ENCODE peak calls at places on chromosomes 5 and 9, in six cellular contexts. One of them, this sample, is unnamed.

GRCh38 chr5:93705896-93706295 is 35.5 kb downstream of the POU5F2 start:
- DNase-seq in neuronal stem cell: no peak
- DNase-seq in IMR-90: peak; percentile 57
- DNase-seq in mesenchymal stem cell: no peak
- DNase-seq in H1: no peak
- DNase-seq in trophoblast cell: no peak
- DNase-seq in this sample: no peak

GRCh38 chr5:91146905-91147600 is 236.1 kb downstream of the ARRDC3 start:
- DNase-seq in neuronal stem cell: no peak
- DNase-seq in IMR-90: no peak
- DNase-seq in mesenchymal stem cell: no peak
- DNase-seq in H1: no peak
- DNase-seq in trophoblast cell: peak; percentile 76
- DNase-seq in this sample: no peak

GRCh38 chr9:95134457-95134881 is 183.0 kb downstream of the FANCC start:
- DNase-seq in neuronal stem cell: no peak
- DNase-seq in IMR-90: no peak
- DNase-seq in mesenchymal stem cell: no peak
- DNase-seq in H1: no peak
- DNase-seq in trophoblast cell: no peak
- DNase-seq in this sample: no peak

GRCh38 chr9:89435315-89435823 is 62.5 kb downstream of the SEMA4D start:
- DNase-seq in neuronal stem cell: peak; percentile 18
- DNase-seq in IMR-90: no peak
- DNase-seq in mesenchymal stem cell: no peak
- DNase-seq in H1: peak; percentile 82
- DNase-seq in trophoblast cell: peak; percentile 90
- DNase-seq in this sample: peak; percentile 94

GRCh38 chr9:111897831-111898144 is 1.2 kb downstream of the UGCG start:
- DNase-seq in neuronal stem cell: no peak
- DNase-seq in IMR-90: no peak
- DNase-seq in mesenchymal stem cell: no peak
- DNase-seq in H1: no peak
- DNase-seq in trophoblast cell: no peak
- DNase-seq in this sample: no peak

GRCh38 chr9:4435197-4435596 is 55.1 kb upstream of the SLC1A1 start:
- DNase-seq in neuronal stem cell: no peak
- DNase-seq in IMR-90: peak; percentile 23
- DNase-seq in mesenchymal stem cell: peak; percentile 81
- DNase-seq in H1: no peak
- DNase-seq in trophoblast cell: peak; percentile 36
- DNase-seq in this sample: no peak

GRCh38 chr9:135608294-135608998 is 30.9 kb downstream of the GLT6D1 start:
- DNase-seq in neuronal stem cell: no peak
- DNase-seq in IMR-90: no peak
- DNase-seq in mesenchymal stem cell: no peak
- DNase-seq in H1: no peak
- DNase-seq in trophoblast cell: no peak
- DNase-seq in this sample: no peak

GRCh38 chr5:159465604-159466003 is 135.3 kb upstream of the IL12B start:
- DNase-seq in neuronal stem cell: no peak
- DNase-seq in IMR-90: no peak
- DNase-seq in mesenchymal stem cell: no peak
- DNase-seq in H1: no peak
- DNase-seq in trophoblast cell: no peak
- DNase-seq in this sample: no peak

GRCh38 chr5:111296570-111296969 is 72.4 kb downstream of the CAMK4 start:
- DNase-seq in neuronal stem cell: no peak
- DNase-seq in IMR-90: no peak
- DNase-seq in mesenchymal stem cell: no peak
- DNase-seq in H1: no peak
- DNase-seq in trophoblast cell: no peak
- DNase-seq in this sample: no peak

GRCh38 chr9:98515506-98516204 is 193.1 kb downstream of the GABBR2 start:
- DNase-seq in neuronal stem cell: no peak
- DNase-seq in IMR-90: no peak
- DNase-seq in mesenchymal stem cell: no peak
- DNase-seq in H1: no peak
- DNase-seq in trophoblast cell: no peak
- DNase-seq in this sample: peak; percentile 12

GRCh38 chr9:121282309-121283071 is 14.5 kb downstream of the GSN start:
- DNase-seq in neuronal stem cell: no peak
- DNase-seq in IMR-90: peak; percentile 85
- DNase-seq in mesenchymal stem cell: peak; percentile 47
- DNase-seq in H1: no peak
- DNase-seq in trophoblast cell: peak; percentile 35
- DNase-seq in this sample: no peak

GRCh38 chr5:98599016-98599415 is 174.4 kb upstream of the RGMB start:
- DNase-seq in neuronal stem cell: no peak
- DNase-seq in IMR-90: peak; percentile 28
- DNase-seq in mesenchymal stem cell: no peak
- DNase-seq in H1: no peak
- DNase-seq in trophoblast cell: no peak
- DNase-seq in this sample: no peak

GRCh38 chr9:17004500-17004899 is 130.3 kb upstream of the CNTLN start:
- DNase-seq in neuronal stem cell: no peak
- DNase-seq in IMR-90: peak; percentile 49
- DNase-seq in mesenchymal stem cell: peak; percentile 68
- DNase-seq in H1: no peak
- DNase-seq in trophoblast cell: no peak
- DNase-seq in this sample: no peak

GRCh38 chr5:135266975-135267374 is 132.1 kb downstream of the MACROH2A1 start:
- DNase-seq in neuronal stem cell: no peak
- DNase-seq in IMR-90: peak; percentile 57
- DNase-seq in mesenchymal stem cell: peak; percentile 74
- DNase-seq in H1: no peak
- DNase-seq in trophoblast cell: no peak
- DNase-seq in this sample: no peak

GRCh38 chr5:179607449-179607931 is 16.0 kb downstream of the HNRNPH1 start:
- DNase-seq in neuronal stem cell: no peak
- DNase-seq in IMR-90: no peak
- DNase-seq in mesenchymal stem cell: no peak
- DNase-seq in H1: no peak
- DNase-seq in trophoblast cell: no peak
- DNase-seq in this sample: no peak

GRCh38 chr9:96186601-96187011 is 115.4 kb downstream of the HSD17B3 start:
- DNase-seq in neuronal stem cell: peak; percentile 61
- DNase-seq in IMR-90: no peak
- DNase-seq in mesenchymal stem cell: peak; percentile 43
- DNase-seq in H1: peak; percentile 39
- DNase-seq in trophoblast cell: peak; percentile 5
- DNase-seq in this sample: peak; percentile 78
- H3K9ac ChIP-seq in neuronal stem cell: no peak overlapping the region
- H3K9ac ChIP-seq in IMR-90: no peak overlapping the region
- H3K9ac ChIP-seq in mesenchymal stem cell: no peak overlapping the region
- H3K9ac ChIP-seq in H1: no peak overlapping the region
- H3K9ac ChIP-seq in trophoblast cell: no peak overlapping the region
- H3K9ac ChIP-seq in this sample: no peak overlapping the region

GRCh38 chr9:110112792-110113191 is 95.2 kb downstream of the C9orf152 start:
- DNase-seq in neuronal stem cell: no peak
- DNase-seq in IMR-90: no peak
- DNase-seq in mesenchymal stem cell: no peak
- DNase-seq in H1: no peak
- DNase-seq in trophoblast cell: no peak
- DNase-seq in this sample: no peak
- H3K27ac ChIP-seq in neuronal stem cell: no peak overlapping the region
- H3K27ac ChIP-seq in IMR-90: no peak overlapping the region
- H3K27ac ChIP-seq in mesenchymal stem cell: no peak overlapping the region
- H3K27ac ChIP-seq in H1: no peak overlapping the region
- H3K27ac ChIP-seq in trophoblast cell: no peak overlapping the region
- H3K27ac ChIP-seq in this sample: no peak overlapping the region

GRCh38 chr9:109168170-109168569 is 1.1 kb upstream of the FRRS1L start:
- DNase-seq in neuronal stem cell: no peak
- DNase-seq in IMR-90: no peak
- DNase-seq in mesenchymal stem cell: no peak
- DNase-seq in H1: no peak
- DNase-seq in trophoblast cell: no peak
- DNase-seq in this sample: no peak
- H3K14ac ChIP-seq in neuronal stem cell: no peak overlapping the region
- H3K14ac ChIP-seq in IMR-90: no peak overlapping the region
- H3K14ac ChIP-seq in mesenchymal stem cell: no peak overlapping the region
- H3K14ac ChIP-seq in H1: no peak overlapping the region
- H3K14ac ChIP-seq in trophoblast cell: no peak overlapping the region
- H3K14ac ChIP-seq in this sample: no peak overlapping the region

DNA sequence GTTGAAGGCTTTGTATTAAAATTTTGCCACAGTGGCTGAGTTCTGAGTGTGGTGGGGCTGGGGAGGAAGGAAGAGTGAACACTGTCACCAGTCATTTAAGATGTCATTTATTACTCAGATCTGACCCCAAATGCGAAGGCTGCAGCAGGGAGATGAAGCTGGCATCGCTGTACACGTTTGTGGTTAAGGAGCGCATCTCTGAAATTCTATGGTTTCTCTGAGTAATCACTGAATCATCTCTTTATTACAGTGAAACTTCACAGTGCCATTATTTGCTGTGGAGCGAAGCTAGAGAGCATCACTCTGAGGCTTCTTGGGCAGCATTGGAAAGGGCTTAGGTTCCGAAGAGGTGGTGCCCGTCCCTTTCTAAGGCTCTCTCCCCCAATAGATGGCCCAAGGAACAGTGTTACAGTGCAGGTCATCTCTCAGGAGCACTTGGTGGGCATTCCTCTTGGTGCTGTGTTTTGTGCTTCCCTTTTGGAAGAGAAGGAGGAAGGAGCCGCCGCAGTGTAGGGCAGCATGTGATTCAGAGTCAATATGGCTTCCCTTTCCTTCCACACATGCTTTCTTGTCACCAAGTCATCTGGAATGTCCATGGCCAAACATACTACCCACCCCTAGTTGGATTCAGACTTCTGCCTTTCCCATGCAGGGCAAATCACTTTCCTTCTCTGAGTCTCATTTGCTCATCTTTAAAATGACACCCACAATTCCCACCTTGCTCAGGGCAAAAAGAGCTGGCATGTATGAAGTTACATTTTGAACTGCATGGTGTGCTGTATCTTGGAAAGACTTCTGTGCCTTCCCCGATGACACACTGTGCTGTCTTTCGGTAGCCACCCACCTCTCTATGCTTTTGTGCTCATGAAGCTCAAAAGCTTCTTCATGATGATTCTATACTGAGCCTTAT is 9.3 kb upstream of the TEX48 start:
- DNase-seq in neuronal stem cell: no peak
- DNase-seq in IMR-90: peak; percentile 91
- DNase-seq in mesenchymal stem cell: peak; percentile 88
- DNase-seq in H1: no peak
- DNase-seq in trophoblast cell: no peak
- DNase-seq in this sample: no peak
- H3K9ac ChIP-seq in neuronal stem cell: no peak overlapping the region
- H3K9ac ChIP-seq in IMR-90: peak overlapping the region; percentile 4
- H3K9ac ChIP-seq in mesenchymal stem cell: peak overlapping the region; percentile 39
- H3K9ac ChIP-seq in H1: no peak overlapping the region
- H3K9ac ChIP-seq in trophoblast cell: no peak overlapping the region
- H3K9ac ChIP-seq in this sample: no peak overlapping the region

GRCh38 chr5:252546-252945 is 18.9 kb upstream of the PDCD6 start:
- DNase-seq in neuronal stem cell: no peak
- DNase-seq in IMR-90: no peak
- DNase-seq in mesenchymal stem cell: no peak
- DNase-seq in H1: no peak
- DNase-seq in trophoblast cell: no peak
- DNase-seq in this sample: no peak
- H3K27ac ChIP-seq in neuronal stem cell: no peak overlapping the region
- H3K27ac ChIP-seq in IMR-90: no peak overlapping the region
- H3K27ac ChIP-seq in mesenchymal stem cell: no peak overlapping the region
- H3K27ac ChIP-seq in H1: no peak overlapping the region
- H3K27ac ChIP-seq in trophoblast cell: no peak overlapping the region
- H3K27ac ChIP-seq in this sample: no peak overlapping the region

GRCh38 chr5:75338408-75338807 is 1.4 kb downstream of the HMGCR start:
- DNase-seq in neuronal stem cell: no peak
- DNase-seq in IMR-90: no peak
- DNase-seq in mesenchymal stem cell: peak; percentile 11
- DNase-seq in H1: no peak
- DNase-seq in trophoblast cell: no peak
- DNase-seq in this sample: no peak

GRCh38 chr5:75342836-75343235 is 5.8 kb downstream of the HMGCR start:
- DNase-seq in neuronal stem cell: no peak
- DNase-seq in IMR-90: peak; percentile 31
- DNase-seq in mesenchymal stem cell: no peak
- DNase-seq in H1: no peak
- DNase-seq in trophoblast cell: no peak
- DNase-seq in this sample: no peak

GRCh38 chr5:75341934-75342333 is 4.9 kb downstream of the HMGCR start:
- DNase-seq in neuronal stem cell: no peak
- DNase-seq in IMR-90: no peak
- DNase-seq in mesenchymal stem cell: peak; percentile 8
- DNase-seq in H1: no peak
- DNase-seq in trophoblast cell: no peak
- DNase-seq in this sample: no peak

GRCh38 chr5:75337366-75338021 is 474 bp downstream of the HMGCR start:
- DNase-seq in neuronal stem cell: no peak
- DNase-seq in IMR-90: no peak
- DNase-seq in mesenchymal stem cell: no peak
- DNase-seq in H1: no peak
- DNase-seq in trophoblast cell: peak; percentile 26
- DNase-seq in this sample: no peak

GRCh38 chr5:75340714-75341478 is 3.9 kb downstream of the HMGCR start:
- DNase-seq in neuronal stem cell: no peak
- DNase-seq in IMR-90: no peak
- DNase-seq in mesenchymal stem cell: peak; percentile 9
- DNase-seq in H1: no peak
- DNase-seq in trophoblast cell: peak; percentile 66
- DNase-seq in this sample: no peak
- H3K14ac ChIP-seq in neuronal stem cell: no peak overlapping the region
- H3K14ac ChIP-seq in IMR-90: no peak overlapping the region
- H3K14ac ChIP-seq in mesenchymal stem cell: no peak overlapping the region
- H3K14ac ChIP-seq in H1: no peak overlapping the region
- H3K14ac ChIP-seq in trophoblast cell: no peak overlapping the region
- H3K14ac ChIP-seq in this sample: no peak overlapping the region

GRCh38 chr9:14092344-14092743 is 221.6 kb downstream of the NFIB start:
- DNase-seq in neuronal stem cell: no peak
- DNase-seq in IMR-90: no peak
- DNase-seq in mesenchymal stem cell: peak; percentile 8
- DNase-seq in H1: no peak
- DNase-seq in trophoblast cell: no peak
- DNase-seq in this sample: no peak

GRCh38 chr9:14084867-14085266 is 229.1 kb downstream of the NFIB start:
- DNase-seq in neuronal stem cell: no peak
- DNase-seq in IMR-90: no peak
- DNase-seq in mesenchymal stem cell: no peak
- DNase-seq in H1: no peak
- DNase-seq in trophoblast cell: no peak
- DNase-seq in this sample: no peak

GRCh38 chr9:14086495-14086894 is 227.4 kb downstream of the NFIB start:
- DNase-seq in neuronal stem cell: no peak
- DNase-seq in IMR-90: no peak
- DNase-seq in mesenchymal stem cell: no peak
- DNase-seq in H1: no peak
- DNase-seq in trophoblast cell: no peak
- DNase-seq in this sample: no peak

GRCh38 chr9:14087576-14087975 is 226.4 kb downstream of the NFIB start:
- DNase-seq in neuronal stem cell: no peak
- DNase-seq in IMR-90: no peak
- DNase-seq in mesenchymal stem cell: no peak
- DNase-seq in H1: no peak
- DNase-seq in trophoblast cell: no peak
- DNase-seq in this sample: no peak

GRCh38 chr9:14089051-14089798 is 224.7 kb downstream of the NFIB start:
- DNase-seq in neuronal stem cell: no peak
- DNase-seq in IMR-90: no peak
- DNase-seq in mesenchymal stem cell: no peak
- DNase-seq in H1: no peak
- DNase-seq in trophoblast cell: no peak
- DNase-seq in this sample: no peak
- H3K9ac ChIP-seq in neuronal stem cell: no peak overlapping the region
- H3K9ac ChIP-seq in IMR-90: no peak overlapping the region
- H3K9ac ChIP-seq in mesenchymal stem cell: no peak overlapping the region
- H3K9ac ChIP-seq in H1: no peak overlapping the region
- H3K9ac ChIP-seq in trophoblast cell: no peak overlapping the region
- H3K9ac ChIP-seq in this sample: no peak overlapping the region